ENCODE peak calls at places on chromosomes 5 and 9, in nine cellular contexts. Y is HepG2, G is fibroblast of lung, L is mammary epithelial cell, K is GM23248, M is MM.1S, E is DND-41, U is PC-9, V is K562. N is an unnamed sample.
A peak's percentile ranks its signal among the peaks of the same experiment; 100 is the strongest.

GRCh38 chr5:117667105-117667504 is 1092.5 kb upstream of the SEMA6A start:
- DNase-seq in Y (no peak), G (no peak), L (no peak), K (no peak), M (no peak), E (no peak), U (no peak), V (no peak), N (no peak)

GRCh38 chr9:75892168-75892901 is 1.9 kb downstream of the PCSK5 start:
- DNase-seq in Y (no peak), G (peak; percentile 24), L (peak; percentile 63), K (peak; percentile 23), M (no peak), E (peak; percentile 54), U (peak; percentile 63), V (no peak), N (no peak)

GRCh38 chr5:104431946-104432345 is 869.4 kb upstream of the NUDT12 start:
- DNase-seq in Y (no peak), G (peak; percentile 2), L (no peak), K (no peak), M (no peak), E (no peak), U (no peak), V (no peak), N (no peak)

GRCh38 chr9:15889555-15889954 is 336.7 kb downstream of the CCDC171 start:
- DNase-seq in Y (no peak), G (peak; percentile 12), L (peak; percentile 4), K (peak; percentile 66), M (no peak), E (no peak), U (no peak), V (no peak), N (no peak)

GRCh38 chr5:153783278-153783677 is 255.4 kb downstream of the FAM114A2 start:
- DNase-seq in Y (no peak), G (no peak), L (no peak), K (no peak), M (no peak), E (no peak), U (no peak), V (no peak), N (no peak)

GRCh38 chr5:103385722-103386121 is 127.2 kb downstream of the MACIR start:
- DNase-seq in Y (no peak), G (no peak), L (no peak), K (no peak), M (no peak), E (no peak), U (no peak), V (no peak), N (no peak)

GRCh38 chr5:164235176-164235914 is 729.9 kb downstream of the MAT2B start:
- DNase-seq in Y (no peak), G (peak; percentile 95), L (no peak), K (peak; percentile 2), M (no peak), E (no peak), U (no peak), V (no peak), N (peak; percentile 84)

GRCh38 chr5:72441861-72442540 is 65.2 kb downstream of the ZNF366 start:
- DNase-seq in Y (no peak), G (peak; percentile 90), L (peak; percentile 92), K (peak; percentile 96), M (no peak), E (no peak), U (peak; percentile 17), V (no peak), N (no peak)

GRCh38 chr9:32866292-32866691 is 83.0 kb downstream of the TMEM215 start:
- DNase-seq in Y (no peak), G (no peak), L (no peak), K (peak; percentile 58), M (no peak), E (no peak), U (no peak), V (no peak), N (no peak)

GRCh38 chr5:136734638-136735037 is 369.3 kb upstream of the TRPC7 start:
- DNase-seq in Y (no peak), G (no peak), L (no peak), K (no peak), M (no peak), E (no peak), U (no peak), V (no peak), N (no peak)

GRCh38 chr9:108180511-108180910 is 675.3 kb downstream of the ACTL7B start:
- DNase-seq in Y (no peak), G (peak; percentile 18), L (no peak), K (no peak), M (no peak), E (no peak), U (no peak), V (no peak), N (no peak)

GRCh38 chr5:40240111-40240510 is 439.6 kb upstream of the PTGER4 start:
- DNase-seq in Y (no peak), G (peak; percentile 73), L (peak; percentile 55), K (peak; percentile 24), M (no peak), E (no peak), U (no peak), V (no peak), N (no peak)

GRCh38 chr5:66602621-66603020 is 6.4 kb downstream of the MAST4 start:
- DNase-seq in Y (no peak), G (no peak), L (no peak), K (peak; percentile 16), M (no peak), E (no peak), U (no peak), V (no peak), N (no peak)

GRCh38 chr5:66595877-66596790 is at the start of gene MAST4:
- DNase-seq in Y (peak; percentile 50), G (peak; percentile 87), L (peak; percentile 86), K (peak; percentile 90), M (peak; percentile 94), E (peak; percentile 91), U (peak; percentile 78), V (peak; percentile 87), N (peak; percentile 87)

GRCh38 chr5:66596791-66597757 is 881 bp downstream of the MAST4 start:
- DNase-seq in Y (no peak), G (peak; percentile 22), L (peak; percentile 41), K (peak; percentile 72), M (peak; percentile 31), E (peak; percentile 69), U (no peak), V (no peak), N (peak; percentile 32)
- TF ChIP-seq EZH2 in Y (no peak), G (peak; percentile 80), L (no peak), K (no peak), M (no peak), E (no peak), U (no peak), V (no peak), N (no peak)

GRCh38 chr9:131712151-131712716 is 27.6 kb downstream of the RAPGEF1 start:
- DNase-seq in Y (no peak), G (no peak), L (no peak), K (no peak), M (no peak), E (no peak), U (no peak), V (no peak), N (no peak)

GRCh38 chr9:131715906-131716305 is 24.0 kb downstream of the RAPGEF1 start:
- DNase-seq in Y (no peak), G (peak; percentile 27), L (no peak), K (peak; percentile 48), M (no peak), E (no peak), U (no peak), V (no peak), N (no peak)

GRCh38 chr9:131714821-131715220 is 25.1 kb downstream of the RAPGEF1 start:
- DNase-seq in Y (no peak), G (no peak), L (no peak), K (no peak), M (no peak), E (no peak), U (no peak), V (no peak), N (no peak)

GRCh38 chr9:131714161-131714646 is 25.7 kb downstream of the RAPGEF1 start:
- DNase-seq in Y (no peak), G (peak; percentile 91), L (peak; percentile 93), K (peak; percentile 97), M (no peak), E (no peak), U (peak; percentile 51), V (no peak), N (no peak)

DNA sequence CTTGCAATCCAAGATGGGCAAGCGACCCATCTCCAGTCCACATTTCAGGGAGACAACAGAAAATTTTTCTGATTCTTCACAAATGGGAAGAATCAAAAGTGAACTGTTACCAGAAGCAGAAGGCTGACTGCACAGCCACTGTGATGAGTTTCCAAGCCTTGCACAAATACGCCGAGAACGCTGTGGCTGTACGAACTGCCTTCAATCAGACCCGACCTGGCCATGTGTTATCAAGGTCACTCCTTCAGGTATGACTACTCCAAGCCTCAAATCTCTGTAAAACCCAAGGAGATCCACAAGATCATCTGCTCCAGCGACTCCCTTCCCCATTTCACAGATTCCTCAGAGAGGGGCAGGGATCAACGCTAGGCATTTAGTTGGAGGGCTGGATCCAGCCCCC is 26.9 kb downstream of the RAPGEF1 start:
- DNase-seq in Y (no peak), G (no peak), L (no peak), K (no peak), M (no peak), E (no peak), U (no peak), V (no peak), N (no peak)
- H3K4me1 ChIP-seq in Y (peaks cover 64% of the 10 kb centered on the region), G (peaks cover 21% of the 10 kb centered on the region), L (peaks cover 39% of the 10 kb centered on the region), K (peaks cover 37% of the 10 kb centered on the region), M (no peaks in the 10 kb centered on the region), E (no peaks in the 10 kb centered on the region), U (peaks cover 5% of the 10 kb centered on the region), V (peaks cover 5% of the 10 kb centered on the region), N (peaks cover 12% of the 10 kb centered on the region)

GRCh38 chr5:6723122-6723885 is 10.1 kb downstream of the TENT4A start:
- DNase-seq in Y (no peak), G (no peak), L (no peak), K (no peak), M (no peak), E (no peak), U (no peak), V (no peak), N (no peak)
- H3K4me3 ChIP-seq in Y (no peak overlapping the region), G (peak overlapping the region; percentile 22), L (no peak overlapping the region), K (peak overlapping the region; percentile 71), M (no peak overlapping the region), E (no peak overlapping the region), U (no peak overlapping the region), V (no peak overlapping the region), N (no peak overlapping the region)

DNA sequence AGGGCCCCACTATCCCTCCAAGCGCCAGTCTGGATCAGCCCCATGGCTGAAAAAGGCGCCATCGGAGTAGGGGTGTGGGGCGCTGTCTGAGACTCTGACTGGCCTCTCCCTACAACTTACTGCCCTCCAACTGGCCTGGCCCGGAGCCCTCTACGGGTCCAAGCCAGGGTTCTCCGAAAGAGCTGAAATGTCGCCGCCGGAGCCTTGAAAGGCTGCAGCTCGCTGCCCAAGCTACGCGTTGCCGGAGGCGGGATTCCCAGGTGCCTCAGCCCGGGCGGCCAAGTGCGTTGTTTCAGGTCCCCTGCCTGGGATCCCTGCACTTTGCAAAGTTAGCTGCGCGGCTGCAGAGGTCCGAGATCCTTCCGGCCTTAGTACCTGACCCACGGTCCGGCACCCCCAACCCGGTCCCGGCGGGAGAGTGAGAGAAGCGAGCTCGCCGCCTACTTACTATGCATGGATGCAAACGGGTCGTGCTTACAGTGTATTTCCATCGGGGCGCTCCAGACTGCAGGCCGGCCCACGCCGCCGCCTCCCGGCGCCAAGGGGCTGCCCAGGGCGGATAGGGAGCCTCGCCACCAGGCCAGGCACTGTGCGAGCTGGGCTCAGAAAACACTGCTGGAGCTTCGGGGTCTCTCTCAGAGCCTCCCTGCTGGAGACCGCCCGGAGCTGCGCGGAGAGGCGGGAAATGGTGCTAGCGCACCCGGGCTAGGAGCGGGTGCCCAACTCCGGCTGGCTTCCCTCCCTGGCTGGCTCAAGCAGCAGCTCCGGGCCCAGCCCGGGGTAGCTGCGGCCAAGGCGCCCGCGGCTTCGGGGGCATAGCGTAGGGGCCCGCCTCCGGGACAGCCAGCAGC is 7.8 kb downstream of the PAX5 start:
- DNase-seq in Y (no peak), G (no peak), L (no peak), K (peak; percentile 31), M (no peak), E (no peak), U (no peak), V (no peak), N (peak; percentile 46)
- TF ChIP-seq EZH2 in Y (peak; percentile 74), G (peak; percentile 72), L (peak; percentile 96), K (peak; percentile 45), M (no peak), E (no peak), U (no peak), V (no peak), N (no peak)

N was measured in A673.